ENCODE peak calls at places on chromosomes 16 and 17, in ten cellular contexts. J is OCI-LY7, B is Karpas-422, C is MM.1S, I is HCT116, U is GM23338, O is GM23248, S is SK-N-SH, N is PC-3, E is hepatocyte. T is an unnamed sample.

GRCh38 chr16:53893731-53894435 is 189.9 kb downstream of the FTO start:
- DNase-seq in J (no peak), B (no peak), C (no peak), I (no peak), U (no peak), O (peak; percentile 89), S (no peak), N (peak; percentile 68), E (no peak), T (no peak)

GRCh38 chr17:36807496-36808180 is 129.6 kb upstream of the LHX1 start:
- DNase-seq in J (no peak), B (no peak), C (no peak), I (no peak), U (peak; percentile 70), O (no peak), S (peak; percentile 23), N (no peak), E (no peak), T (no peak)

GRCh38 chr17:1484060-1484535 is 8.4 kb downstream of the MYO1C start:
- DNase-seq in J (no peak), B (no peak), C (no peak), I (no peak), U (peak; percentile 51), O (no peak), S (no peak), N (no peak), E (no peak), T (no peak)

GRCh38 chr17:48469227-48469626 is 39.2 kb upstream of the SKAP1 start:
- DNase-seq in J (no peak), B (no peak), C (no peak), I (no peak), U (no peak), O (no peak), S (no peak), N (no peak), E (no peak), T (no peak)

GRCh38 chr16:88960516-88960915 is 16.5 kb downstream of the CBFA2T3 start:
- DNase-seq in J (no peak), B (no peak), C (no peak), I (no peak), U (no peak), O (no peak), S (no peak), N (no peak), E (no peak), T (no peak)

GRCh38 chr16:66374176-66374575 is 7.7 kb downstream of the CDH5 start:
- DNase-seq in J (no peak), B (no peak), C (no peak), I (no peak), U (no peak), O (no peak), S (no peak), N (no peak), E (no peak), T (no peak)

GRCh38 chr16:88826070-88826840 is 14.5 kb upstream of the APRT start:
- DNase-seq in J (no peak), B (no peak), C (no peak), I (no peak), U (no peak), O (no peak), S (no peak), N (no peak), E (no peak), T (no peak)

GRCh38 chr17:57766307-57766943 is 21.3 kb upstream of the CCDC182 start:
- DNase-seq in J (no peak), B (no peak), C (no peak), I (no peak), U (no peak), O (no peak), S (no peak), N (peak; percentile 89), E (no peak), T (no peak)

GRCh38 chr17:14092808-14093207 is 23.5 kb downstream of the COX10 start:
- DNase-seq in J (no peak), B (no peak), C (no peak), I (no peak), U (no peak), O (no peak), S (no peak), N (no peak), E (no peak), T (no peak)

GRCh38 chr16:2756288-2757015 is 4.0 kb downstream of the SRRM2 start:
- DNase-seq in J (no peak), B (no peak), C (no peak), I (no peak), U (no peak), O (no peak), S (no peak), N (no peak), E (no peak), T (no peak)

GRCh38 chr16:79401157-79401556 is 199.4 kb downstream of the MAF start:
- DNase-seq in J (no peak), B (no peak), C (no peak), I (no peak), U (no peak), O (no peak), S (no peak), N (no peak), E (no peak), T (no peak)

GRCh38 chr16:79402356-79402755 is 198.2 kb downstream of the MAF start:
- DNase-seq in J (no peak), B (no peak), C (no peak), I (no peak), U (no peak), O (no peak), S (no peak), N (no peak), E (peak; percentile 54), T (peak; percentile 3)

GRCh38 chr16:79400462-79401149 is 199.9 kb downstream of the MAF start:
- DNase-seq in J (no peak), B (no peak), C (no peak), I (no peak), U (no peak), O (no peak), S (no peak), N (no peak), E (peak; percentile 72), T (no peak)

GRCh38 chr16:79402920-79403319 is 197.6 kb downstream of the MAF start:
- DNase-seq in J (no peak), B (no peak), C (no peak), I (no peak), U (no peak), O (no peak), S (no peak), N (no peak), E (no peak), T (no peak)

DNA sequence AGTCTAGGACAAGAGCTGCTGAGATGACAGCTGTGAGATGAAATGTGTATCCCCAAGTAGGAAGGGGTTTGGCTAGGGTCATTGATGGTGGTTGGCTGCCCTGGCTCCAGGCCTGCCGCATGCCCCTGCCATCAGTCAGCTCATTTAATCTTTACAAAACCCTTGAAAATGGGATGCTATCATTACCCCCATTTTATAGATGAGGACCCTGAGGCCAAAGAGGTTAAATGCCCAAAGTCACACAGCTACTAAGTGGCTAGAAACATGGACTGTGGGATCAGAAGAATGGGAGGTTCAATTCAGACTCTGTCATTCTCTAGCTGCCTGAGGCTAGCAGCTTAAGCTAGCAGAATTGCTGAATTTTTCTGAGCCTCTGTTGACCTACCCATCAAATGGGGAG is 198.8 kb downstream of the MAF start:
- DNase-seq in J (no peak), B (no peak), C (no peak), I (no peak), U (no peak), O (no peak), S (no peak), N (no peak), E (no peak), T (no peak)
- H3K9me2 ChIP-seq in J (no peaks in the 10 kb centered on the region), B (no peaks in the 10 kb centered on the region), C (no peaks in the 10 kb centered on the region), I (no peaks in the 10 kb centered on the region), U (peaks cover 4% of the 10 kb centered on the region), O (no peaks in the 10 kb centered on the region), S (no peaks in the 10 kb centered on the region), N (no peaks in the 10 kb centered on the region), E (no peaks in the 10 kb centered on the region), T (no peaks in the 10 kb centered on the region)

GRCh38 chr16:20415541-20415940 is 6.2 kb downstream of the ACSM5 start:
- DNase-seq in J (no peak), B (no peak), C (no peak), I (no peak), U (no peak), O (peak; percentile 4), S (no peak), N (peak; percentile 10), E (no peak), T (no peak)
- H3K9me2 ChIP-seq in J (no peaks in the 10 kb centered on the region), B (no peaks in the 10 kb centered on the region), C (no peaks in the 10 kb centered on the region), I (no peaks in the 10 kb centered on the region), U (peaks cover 3% of the 10 kb centered on the region), O (no peaks in the 10 kb centered on the region), S (no peaks in the 10 kb centered on the region), N (no peaks in the 10 kb centered on the region), E (no peaks in the 10 kb centered on the region), T (no peaks in the 10 kb centered on the region)

GRCh38 chr17:38741443-38741842 is 6.7 kb downstream of the PCGF2 start:
- DNase-seq in J (no peak), B (no peak), C (no peak), I (no peak), U (no peak), O (no peak), S (no peak), N (no peak), E (no peak), T (no peak)
- H3K9me2 ChIP-seq in J (no peaks in the 10 kb centered on the region), B (no peaks in the 10 kb centered on the region), C (no peaks in the 10 kb centered on the region), I (no peaks in the 10 kb centered on the region), U (no peaks in the 10 kb centered on the region), O (no peaks in the 10 kb centered on the region), S (no peaks in the 10 kb centered on the region), N (no peaks in the 10 kb centered on the region), E (no peaks in the 10 kb centered on the region), T (no peaks in the 10 kb centered on the region)

DNA sequence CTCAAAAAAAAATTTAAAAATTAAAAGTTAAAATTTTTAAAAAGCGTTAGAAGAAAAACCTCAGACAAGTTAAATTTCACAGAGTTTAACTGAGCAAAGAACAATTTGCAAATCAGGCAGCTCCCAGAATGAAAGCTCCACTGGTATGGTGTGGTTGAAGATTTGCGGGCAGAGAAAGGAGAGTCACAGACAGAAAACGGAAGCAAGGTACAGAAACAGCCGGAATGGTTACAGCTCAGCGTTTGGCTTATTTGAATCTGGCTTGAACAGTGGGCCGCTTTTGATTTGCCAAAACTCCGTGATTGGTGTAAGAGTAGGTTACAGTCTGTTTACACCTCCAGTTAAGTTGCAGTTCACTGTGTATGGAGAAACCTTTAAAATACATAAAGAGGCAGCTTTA is 297.1 kb downstream of the HS3ST4 start:
- DNase-seq in J (no peak), B (no peak), C (no peak), I (no peak), U (no peak), O (no peak), S (no peak), N (no peak), E (no peak), T (no peak)
- H3K9me2 ChIP-seq in J (no peaks in the 10 kb centered on the region), B (no peaks in the 10 kb centered on the region), C (no peaks in the 10 kb centered on the region), I (no peaks in the 10 kb centered on the region), U (no peaks in the 10 kb centered on the region), O (no peaks in the 10 kb centered on the region), S (no peaks in the 10 kb centered on the region), N (no peaks in the 10 kb centered on the region), E (no peaks in the 10 kb centered on the region), T (no peaks in the 10 kb centered on the region)

GRCh38 chr17:77115510-77115909 is 25.3 kb upstream of the SEC14L1 start:
- DNase-seq in J (no peak), B (no peak), C (no peak), I (no peak), U (no peak), O (no peak), S (no peak), N (no peak), E (no peak), T (no peak)
- H3K9me2 ChIP-seq in J (no peaks in the 10 kb centered on the region), B (no peaks in the 10 kb centered on the region), C (no peaks in the 10 kb centered on the region), I (no peaks in the 10 kb centered on the region), U (no peaks in the 10 kb centered on the region), O (no peaks in the 10 kb centered on the region), S (no peaks in the 10 kb centered on the region), N (no peaks in the 10 kb centered on the region), E (no peaks in the 10 kb centered on the region), T (no peaks in the 10 kb centered on the region)

T was measured in PC-9.